ENCODE peak calls at places on chromosomes 7 and 10, in four cellular contexts. One of them, this sample, is unnamed.

GRCh38 chr10:31320598-31321211 is 1.7 kb downstream of the ZEB1 start:
- DNase-seq in GM13976: peak
- DNase-seq in NCI-H1092: peak
- DNase-seq in DND-41: peak
- DNase-seq in this sample: peak

GRCh38 chr10:4344544-4344994 is 481.4 kb upstream of the AKR1E2 start:
- DNase-seq in GM13976: no peak
- DNase-seq in NCI-H1092: no peak
- DNase-seq in DND-41: no peak
- DNase-seq in this sample: no peak

GRCh38 chr7:5619419-5620130 is 161.9 kb downstream of the RNF216 start:
- DNase-seq in GM13976: no peak
- DNase-seq in NCI-H1092: no peak
- DNase-seq in DND-41: no peak
- DNase-seq in this sample: no peak

GRCh38 chr10:86757110-86757790 is 831 bp downstream of the BMPR1A start:
- DNase-seq in GM13976: peak
- DNase-seq in NCI-H1092: peak
- DNase-seq in DND-41: peak
- DNase-seq in this sample: no peak

GRCh38 chr10:101330236-101331225 is 23.4 kb upstream of the BTRC start:
- DNase-seq in GM13976: no peak
- DNase-seq in NCI-H1092: no peak
- DNase-seq in DND-41: no peak
- DNase-seq in this sample: peak

GRCh38 chr7:109579876-109580275 is 1010.2 kb downstream of the DNAJB9 start:
- DNase-seq in GM13976: no peak
- DNase-seq in NCI-H1092: no peak
- DNase-seq in DND-41: no peak
- DNase-seq in this sample: no peak

GRCh38 chr10:89959433-89960110 is 258.2 kb downstream of the KIF20B start:
- DNase-seq in GM13976: peak
- DNase-seq in NCI-H1092: no peak
- DNase-seq in DND-41: no peak
- DNase-seq in this sample: no peak

GRCh38 chr10:124849111-124849773 is 47.6 kb downstream of the ABRAXAS2 start:
- DNase-seq in GM13976: no peak
- DNase-seq in NCI-H1092: no peak
- DNase-seq in DND-41: no peak
- DNase-seq in this sample: peak

GRCh38 chr7:152076324-152076821 is 50.9 kb downstream of the GALNT11 start:
- DNase-seq in GM13976: no peak
- DNase-seq in NCI-H1092: no peak
- DNase-seq in DND-41: peak
- DNase-seq in this sample: peak

GRCh38 chr7:117010375-117011133 is 57.3 kb downstream of the ST7 start:
- DNase-seq in GM13976: no peak
- DNase-seq in NCI-H1092: no peak
- DNase-seq in DND-41: no peak
- DNase-seq in this sample: no peak

GRCh38 chr10:11049772-11050171 is 32.1 kb downstream of the CELF2 start:
- DNase-seq in GM13976: no peak
- DNase-seq in NCI-H1092: no peak
- DNase-seq in DND-41: no peak
- DNase-seq in this sample: no peak

GRCh38 chr10:47029181-47029971 is 118.1 kb downstream of the PTPN20 start:
- DNase-seq in GM13976: no peak
- DNase-seq in NCI-H1092: no peak
- DNase-seq in DND-41: no peak
- DNase-seq in this sample: no peak

GRCh38 chr10:48279081-48279751 is 4.7 kb upstream of the FRMPD2 start:
- DNase-seq in GM13976: peak
- DNase-seq in NCI-H1092: no peak
- DNase-seq in DND-41: no peak
- DNase-seq in this sample: no peak

GRCh38 chr10:18100664-18101063 is 39.6 kb upstream of the CACNB2 start:
- DNase-seq in GM13976: no peak
- DNase-seq in NCI-H1092: no peak
- DNase-seq in DND-41: no peak
- DNase-seq in this sample: no peak

GRCh38 chr10:34809796-34810195 is 5.3 kb downstream of the PARD3 start:
- DNase-seq in GM13976: no peak
- DNase-seq in NCI-H1092: no peak
- DNase-seq in DND-41: no peak
- DNase-seq in this sample: no peak

GRCh38 chr10:124003481-124004371 is 89.7 kb downstream of the CHST15 start:
- DNase-seq in GM13976: peak
- DNase-seq in NCI-H1092: no peak
- DNase-seq in DND-41: no peak
- DNase-seq in this sample: no peak

GRCh38 chr10:110992011-110992800 is 72.8 kb downstream of the SHOC2 start:
- DNase-seq in GM13976: no peak
- DNase-seq in NCI-H1092: no peak
- DNase-seq in DND-41: no peak
- DNase-seq in this sample: no peak

GRCh38 chr7:120856621-120857352 is 1.2 kb downstream of the TSPAN12 start:
- DNase-seq in GM13976: peak
- DNase-seq in NCI-H1092: no peak
- DNase-seq in DND-41: no peak
- DNase-seq in this sample: no peak

GRCh38 chr7:69800495-69800894 is 202.2 kb downstream of the AUTS2 start:
- DNase-seq in GM13976: no peak
- DNase-seq in NCI-H1092: no peak
- DNase-seq in DND-41: no peak
- DNase-seq in this sample: no peak

GRCh38 chr7:41732279-41733062 is 29.6 kb upstream of the INHBA start:
- DNase-seq in GM13976: no peak
- DNase-seq in NCI-H1092: no peak
- DNase-seq in DND-41: no peak
- DNase-seq in this sample: peak

GRCh38 chr10:118564114-118564513 is 31.3 kb downstream of the PRLHR start:
- DNase-seq in GM13976: no peak
- DNase-seq in NCI-H1092: no peak
- DNase-seq in DND-41: no peak
- DNase-seq in this sample: no peak

GRCh38 chr10:44032216-44032615 is 352.7 kb downstream of the CXCL12 start:
- DNase-seq in GM13976: no peak
- DNase-seq in NCI-H1092: no peak
- DNase-seq in DND-41: no peak
- DNase-seq in this sample: no peak

GRCh38 chr7:2301510-2301860 is 12.8 kb downstream of the SNX8 start:
- DNase-seq in GM13976: no peak
- DNase-seq in NCI-H1092: no peak
- DNase-seq in DND-41: no peak
- DNase-seq in this sample: no peak

GRCh38 chr10:4195214-4195613 is 410.2 kb upstream of the KLF6 start:
- DNase-seq in GM13976: no peak
- DNase-seq in NCI-H1092: no peak
- DNase-seq in DND-41: no peak
- DNase-seq in this sample: no peak

GRCh38 chr10:30747633-30748032 is 118.1 kb upstream of the LYZL2 start:
- DNase-seq in GM13976: no peak
- DNase-seq in NCI-H1092: no peak
- DNase-seq in DND-41: no peak
- DNase-seq in this sample: no peak

GRCh38 chr7:31948041-31948440 is 122.2 kb downstream of the PDE1C start:
- DNase-seq in GM13976: no peak
- DNase-seq in NCI-H1092: no peak
- DNase-seq in DND-41: no peak
- DNase-seq in this sample: no peak

GRCh38 chr7:120785056-120785455 is 72.9 kb downstream of the TSPAN12 start:
- DNase-seq in GM13976: no peak
- DNase-seq in NCI-H1092: no peak
- DNase-seq in DND-41: no peak
- DNase-seq in this sample: no peak

GRCh38 chr10:124481717-124482116 is 20.1 kb downstream of the LHPP start:
- DNase-seq in GM13976: no peak
- DNase-seq in NCI-H1092: no peak
- DNase-seq in DND-41: no peak
- DNase-seq in this sample: no peak

GRCh38 chr10:42646692-42647640 is 8.6 kb upstream of the ZNF33B start:
- DNase-seq in GM13976: no peak
- DNase-seq in NCI-H1092: no peak
- DNase-seq in DND-41: no peak
- DNase-seq in this sample: no peak

GRCh38 chr10:129963076-129963830 is 821 bp downstream of the EBF3 start:
- DNase-seq in GM13976: no peak
- DNase-seq in NCI-H1092: no peak
- DNase-seq in DND-41: no peak
- DNase-seq in this sample: no peak

GRCh38 chr10:47079177-47079580 is 168.0 kb downstream of the PTPN20 start:
- DNase-seq in GM13976: no peak
- DNase-seq in NCI-H1092: no peak
- DNase-seq in DND-41: no peak
- DNase-seq in this sample: no peak

GRCh38 chr7:94620703-94621118 is 35.2 kb downstream of the SGCE start:
- DNase-seq in GM13976: peak
- DNase-seq in NCI-H1092: no peak
- DNase-seq in DND-41: peak
- DNase-seq in this sample: no peak

GRCh38 chr7:39682042-39682441 is 58.7 kb downstream of the RALA start:
- DNase-seq in GM13976: no peak
- DNase-seq in NCI-H1092: no peak
- DNase-seq in DND-41: no peak
- DNase-seq in this sample: no peak